ENCODE peak calls at places on chromosomes 7 and 10, in six cellular contexts. E, U, J, W, C and Z are unnamed samples.

GRCh38 chr7:41574377-41574776 is 128.5 kb downstream of the INHBA start:
- DNase-seq in E (no peak), U (no peak), J (no peak), W (no peak), C (no peak), Z (no peak)

GRCh38 chr7:149771199-149771636 is 2.2 kb downstream of the ZNF467 start:
- DNase-seq in E (peak), U (no peak), J (no peak), W (no peak), C (no peak), Z (peak)

GRCh38 chr10:77165445-77166316 is 471.9 kb downstream of the KCNMA1 start:
- DNase-seq in E (peak), U (peak), J (peak), W (peak), C (peak), Z (no peak)

GRCh38 chr7:135083005-135083404 is 64.9 kb upstream of the TMEM140 start:
- DNase-seq in E (no peak), U (no peak), J (no peak), W (no peak), C (no peak), Z (no peak)

GRCh38 chr7:35550831-35551230 is 144.1 kb downstream of the HERPUD2 start:
- DNase-seq in E (peak), U (no peak), J (no peak), W (no peak), C (no peak), Z (no peak)

GRCh38 chr7:44720301-44720700 is 28.3 kb upstream of the ZMIZ2 start:
- DNase-seq in E (no peak), U (no peak), J (no peak), W (no peak), C (no peak), Z (no peak)

GRCh38 chr7:146864644-146865043 is 748.0 kb downstream of the CNTNAP2 start:
- DNase-seq in E (peak), U (no peak), J (no peak), W (no peak), C (no peak), Z (no peak)

GRCh38 chr7:21886396-21886795 is 59.3 kb downstream of the CDCA7L start:
- DNase-seq in E (no peak), U (no peak), J (no peak), W (no peak), C (no peak), Z (no peak)

GRCh38 chr10:121696854-121697253 is 98.6 kb upstream of the FGFR2 start:
- DNase-seq in E (peak), U (peak), J (no peak), W (no peak), C (peak), Z (no peak)

GRCh38 chr10:98006266-98006665 is 24.2 kb downstream of the CRTAC1 start:
- DNase-seq in E (peak), U (peak), J (no peak), W (no peak), C (no peak), Z (no peak)

GRCh38 chr7:82317257-82317721 is 126.3 kb downstream of the CACNA2D1 start:
- DNase-seq in E (no peak), U (no peak), J (no peak), W (no peak), C (no peak), Z (no peak)

GRCh38 chr7:47361746-47362215 is 220.1 kb downstream of the TNS3 start:
- DNase-seq in E (no peak), U (no peak), J (peak), W (peak), C (no peak), Z (no peak)

GRCh38 chr7:55517191-55517633 is 55.1 kb downstream of the VOPP1 start:
- DNase-seq in E (no peak), U (no peak), J (no peak), W (no peak), C (peak), Z (no peak)

GRCh38 chr7:12490105-12490688 is 80.3 kb upstream of the SCIN start:
- DNase-seq in E (no peak), U (no peak), J (no peak), W (no peak), C (peak), Z (no peak)

GRCh38 chr7:28745351-28745750 is 212.8 kb downstream of the TRIL start:
- DNase-seq in E (no peak), U (no peak), J (peak), W (peak), C (no peak), Z (no peak)

GRCh38 chr10:24483701-24484100 is 240.0 kb downstream of the ARHGAP21 start:
- DNase-seq in E (peak), U (no peak), J (no peak), W (no peak), C (peak), Z (no peak)

GRCh38 chr10:1373287-1373686 is 317.1 kb downstream of the WDR37 start:
- DNase-seq in E (no peak), U (no peak), J (no peak), W (no peak), C (no peak), Z (no peak)

GRCh38 chr10:124679401-124679800 is 64.8 kb downstream of the FAM53B start:
- DNase-seq in E (no peak), U (no peak), J (no peak), W (no peak), C (no peak), Z (no peak)

GRCh38 chr7:81503771-81504170 is 266.1 kb downstream of the HGF start:
- DNase-seq in E (no peak), U (no peak), J (no peak), W (no peak), C (no peak), Z (no peak)

GRCh38 chr10:129104266-129105045 is 362.6 kb upstream of the MGMT start:
- DNase-seq in E (no peak), U (no peak), J (no peak), W (no peak), C (peak), Z (no peak)

GRCh38 chr7:130906575-130906974 is 172.6 kb upstream of the KLF14 start:
- DNase-seq in E (no peak), U (no peak), J (no peak), W (no peak), C (no peak), Z (no peak)

GRCh38 chr7:24549961-24550360 is 23.3 kb upstream of the PALS2 start:
- DNase-seq in E (no peak), U (no peak), J (no peak), W (no peak), C (no peak), Z (no peak)

GRCh38 chr10:118568327-118568848 is 27.1 kb downstream of the PRLHR start:
- DNase-seq in E (peak), U (peak), J (no peak), W (peak), C (peak), Z (peak)

GRCh38 chr10:77392851-77393250 is 244.8 kb downstream of the KCNMA1 start:
- DNase-seq in E (no peak), U (no peak), J (no peak), W (no peak), C (no peak), Z (no peak)

GRCh38 chr10:47095848-47096612 is 184.8 kb downstream of the PTPN20 start:
- DNase-seq in E (peak), U (no peak), J (no peak), W (no peak), C (no peak), Z (peak)

DNA sequence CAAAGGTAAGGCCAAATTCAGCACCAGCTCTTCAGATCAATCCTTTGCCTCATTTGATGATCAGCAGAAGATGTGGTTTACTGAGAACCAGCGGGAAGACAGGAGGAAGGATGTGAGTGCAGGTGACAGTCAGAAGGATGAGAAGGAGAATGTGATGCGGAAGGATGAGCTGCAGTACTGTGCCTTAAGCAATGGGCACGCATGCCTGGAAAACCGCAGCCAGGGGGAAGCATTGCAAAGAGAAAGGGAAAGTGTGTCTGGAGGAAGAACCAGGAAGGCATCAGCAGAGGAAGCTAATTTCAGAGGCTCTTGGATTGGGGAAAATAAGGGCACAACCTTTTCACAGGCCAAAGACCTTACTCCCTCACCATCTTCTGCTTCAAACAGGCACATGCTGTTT is 25.7 kb downstream of the C10orf71 start:
- DNase-seq in E (peak), U (peak), J (no peak), W (no peak), C (no peak), Z (no peak)
- TF ChIP-seq CTCF in E (peak), U (no peak), J (no peak), W (no peak), C (no peak), Z (no peak)

GRCh38 chr7:4739528-4739992 is 35.9 kb upstream of the AP5Z1 start:
- DNase-seq in E (peak), U (no peak), J (peak), W (peak), C (peak), Z (no peak)
- TF ChIP-seq CTCF in E (peak), U (no peak), J (peak), W (peak), C (peak), Z (peak)

DNA sequence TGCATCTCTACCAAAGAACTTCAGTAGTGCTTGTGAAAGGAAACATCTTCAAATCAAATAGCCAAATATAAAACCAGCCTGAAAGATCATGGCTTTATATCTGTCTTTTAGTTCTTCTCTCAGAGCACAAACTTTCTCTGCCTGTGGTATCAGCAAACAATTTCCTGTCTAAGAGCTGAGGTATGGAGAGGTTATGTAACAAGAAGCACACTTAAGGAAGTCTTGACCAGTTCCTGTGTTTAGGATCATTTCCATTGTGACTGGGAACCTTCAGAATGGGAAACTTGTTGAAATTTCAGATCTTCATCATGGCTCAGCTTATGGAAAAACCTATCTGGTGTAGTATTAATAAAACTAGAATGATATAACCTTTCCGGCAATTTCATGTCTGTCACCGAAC is 148.8 kb downstream of the MBL2 start:
- DNase-seq in E (no peak), U (no peak), J (no peak), W (no peak), C (no peak), Z (no peak)
- TF ChIP-seq CTCF in E (no peak), U (no peak), J (no peak), W (no peak), C (no peak), Z (no peak)

GRCh38 chr10:78401882-78402367 is 368.3 kb downstream of the RPS24 start:
- DNase-seq in E (peak), U (peak), J (peak), W (peak), C (no peak), Z (no peak)
- TF ChIP-seq CTCF in E (peak), U (no peak), J (no peak), W (no peak), C (no peak), Z (no peak)

GRCh38 chr10:60008816-60009215 is 102.5 kb upstream of the CCDC6 start:
- DNase-seq in E (peak), U (no peak), J (no peak), W (no peak), C (no peak), Z (no peak)
- TF ChIP-seq CTCF in E (peak), U (no peak), J (no peak), W (no peak), C (no peak), Z (no peak)